ENCODE peak calls at places on chromosomes 5 and 9, in ten cellular contexts. T, E, Y, Z, D, U, K, C, S and W are unnamed samples.
A peak's percentile ranks its signal among the peaks of the same experiment; 100 is the strongest.

GRCh38 chr9:38037981-38038306 is 31.1 kb downstream of the SHB start:
- DNase-seq in T (no peak), E (no peak), Y (no peak), Z (no peak), D (no peak), U (no peak), K (no peak), C (no peak), S (no peak), W (no peak)

GRCh38 chr5:2608391-2608790 is 143.1 kb downstream of the IRX2 start:
- DNase-seq in T (no peak), E (no peak), Y (no peak), Z (no peak), D (no peak), U (no peak), K (no peak), C (no peak), S (no peak), W (no peak)

GRCh38 chr5:93607367-93608258 is 24.6 kb downstream of the NR2F1 start:
- DNase-seq in T (peak; percentile 56), E (no peak), Y (peak; percentile 55), Z (peak; percentile 85), D (no peak), U (peak; percentile 61), K (peak; percentile 42), C (no peak), S (peak; percentile 84), W (no peak)

GRCh38 chr9:24035816-24036215 is 209.8 kb upstream of the ELAVL2 start:
- DNase-seq in T (no peak), E (no peak), Y (no peak), Z (no peak), D (no peak), U (no peak), K (no peak), C (no peak), S (no peak), W (no peak)

GRCh38 chr9:116789097-116789496 is 102.0 kb downstream of the TRIM32 start:
- DNase-seq in T (no peak), E (no peak), Y (no peak), Z (no peak), D (no peak), U (no peak), K (no peak), C (no peak), S (no peak), W (no peak)

GRCh38 chr5:72178910-72179815 is 71.9 kb downstream of the MAP1B start:
- DNase-seq in T (no peak), E (no peak), Y (peak; percentile 88), Z (peak; percentile 61), D (no peak), U (peak; percentile 88), K (peak; percentile 17), C (peak; percentile 79), S (peak; percentile 89), W (no peak)

GRCh38 chr5:102834438-102834964 is 79.4 kb downstream of the PAM start:
- DNase-seq in T (no peak), E (no peak), Y (no peak), Z (no peak), D (no peak), U (no peak), K (no peak), C (no peak), S (no peak), W (no peak)

GRCh38 chr5:107474361-107474723 is 196.4 kb downstream of the EFNA5 start:
- DNase-seq in T (no peak), E (no peak), Y (no peak), Z (no peak), D (no peak), U (no peak), K (no peak), C (no peak), S (no peak), W (no peak)

GRCh38 chr9:131116281-131117101 is 8.9 kb upstream of the NUP214 start:
- DNase-seq in T (no peak), E (no peak), Y (no peak), Z (no peak), D (no peak), U (no peak), K (no peak), C (no peak), S (no peak), W (no peak)

GRCh38 chr5:149141957-149142851 is 911 bp downstream of the ABLIM3 start:
- DNase-seq in T (no peak), E (no peak), Y (peak; percentile 40), Z (no peak), D (no peak), U (no peak), K (no peak), C (no peak), S (peak; percentile 16), W (no peak)

GRCh38 chr5:149143470-149143869 is 2.2 kb downstream of the ABLIM3 start:
- DNase-seq in T (no peak), E (no peak), Y (no peak), Z (no peak), D (no peak), U (peak; percentile 88), K (no peak), C (no peak), S (no peak), W (no peak)

GRCh38 chr5:149145138-149145537 is 3.8 kb downstream of the ABLIM3 start:
- DNase-seq in T (no peak), E (no peak), Y (no peak), Z (no peak), D (no peak), U (no peak), K (no peak), C (no peak), S (no peak), W (no peak)

GRCh38 chr5:149147673-149148072 is 6.4 kb downstream of the ABLIM3 start:
- DNase-seq in T (no peak), E (no peak), Y (no peak), Z (no peak), D (no peak), U (no peak), K (no peak), C (no peak), S (no peak), W (no peak)

GRCh38 chr5:149144637-149145036 is 3.3 kb downstream of the ABLIM3 start:
- DNase-seq in T (no peak), E (no peak), Y (no peak), Z (no peak), D (no peak), U (no peak), K (no peak), C (no peak), S (no peak), W (no peak)
- H3K4me3 ChIP-seq in T (no peak overlapping the region), E (no peak overlapping the region), Y (no peak overlapping the region), Z (no peak overlapping the region), D (no peak overlapping the region), U (peak overlapping the region; percentile 34), K (no peak overlapping the region), C (no peak overlapping the region), S (no peak overlapping the region), W (no peak overlapping the region)

GRCh38 chr9:133118179-133118520 is 2.9 kb downstream of the RALGDS start:
- DNase-seq in T (no peak), E (peak; percentile 7), Y (no peak), Z (no peak), D (no peak), U (no peak), K (no peak), C (no peak), S (no peak), W (no peak)

GRCh38 chr9:133116346-133117231 is 4.5 kb downstream of the RALGDS start:
- DNase-seq in T (no peak), E (peak; percentile 7), Y (no peak), Z (no peak), D (no peak), U (no peak), K (no peak), C (peak; percentile 28), S (no peak), W (no peak)

GRCh38 chr9:133118568-133118967 is 2.5 kb downstream of the RALGDS start:
- DNase-seq in T (no peak), E (peak; percentile 5), Y (no peak), Z (no peak), D (no peak), U (no peak), K (no peak), C (no peak), S (no peak), W (no peak)

GRCh38 chr9:133119039-133119438 is 2.0 kb downstream of the RALGDS start:
- DNase-seq in T (no peak), E (peak; percentile 4), Y (no peak), Z (no peak), D (no peak), U (no peak), K (no peak), C (no peak), S (no peak), W (no peak)

GRCh38 chr9:133117271-133118178 is 3.5 kb downstream of the RALGDS start:
- DNase-seq in T (no peak), E (peak; percentile 6), Y (no peak), Z (no peak), D (no peak), U (no peak), K (no peak), C (no peak), S (no peak), W (no peak)
- H3K4me3 ChIP-seq in T (no peak overlapping the region), E (no peak overlapping the region), Y (no peak overlapping the region), Z (no peak overlapping the region), D (no peak overlapping the region), U (no peak overlapping the region), K (no peak overlapping the region), C (no peak overlapping the region), S (no peak overlapping the region), W (no peak overlapping the region)

GRCh38 chr9:113350937-113351336 is 1.6 kb downstream of the BSPRY start:
- DNase-seq in T (peak; percentile 23), E (no peak), Y (no peak), Z (no peak), D (no peak), U (no peak), K (no peak), C (no peak), S (no peak), W (peak; percentile 50)

GRCh38 chr9:113350338-113350672 is 964 bp downstream of the BSPRY start:
- DNase-seq in T (no peak), E (no peak), Y (no peak), Z (peak; percentile 47), D (no peak), U (no peak), K (no peak), C (no peak), S (no peak), W (no peak)

GRCh38 chr9:113347479-113347878 is 1.9 kb upstream of the BSPRY start:
- DNase-seq in T (no peak), E (no peak), Y (no peak), Z (peak; percentile 25), D (no peak), U (no peak), K (no peak), C (no peak), S (no peak), W (no peak)

GRCh38 chr9:113349044-113349433 is 302 bp upstream of the BSPRY start:
- DNase-seq in T (no peak), E (no peak), Y (no peak), Z (no peak), D (no peak), U (no peak), K (no peak), C (no peak), S (peak; percentile 33), W (no peak)

GRCh38 chr9:113349434-113350337 is at the start of gene BSPRY:
- DNase-seq in T (peak; percentile 39), E (no peak), Y (no peak), Z (peak; percentile 78), D (no peak), U (no peak), K (peak; percentile 22), C (no peak), S (peak; percentile 66), W (no peak)
- H3K4me3 ChIP-seq in T (no peak within 1 kb of the TSS), E (peak within 1 kb of the TSS; percentile 54), Y (peak within 1 kb of the TSS; percentile 45), Z (peak within 1 kb of the TSS; percentile 82), D (peak within 1 kb of the TSS; percentile 38), U (peak within 1 kb of the TSS; percentile 2), K (peak within 1 kb of the TSS; percentile 74), C (peak within 1 kb of the TSS; percentile 31), S (peak within 1 kb of the TSS; percentile 54), W (peak within 1 kb of the TSS; percentile 62)

GRCh38 chr9:123742009-123742767 is 187.7 kb downstream of the DENND1A start:
- DNase-seq in T (no peak), E (no peak), Y (peak; percentile 37), Z (no peak), D (no peak), U (peak; percentile 94), K (no peak), C (peak; percentile 46), S (peak; percentile 36), W (no peak)
- H3K4me3 ChIP-seq in T (no peak overlapping the region), E (no peak overlapping the region), Y (no peak overlapping the region), Z (no peak overlapping the region), D (no peak overlapping the region), U (no peak overlapping the region), K (no peak overlapping the region), C (no peak overlapping the region), S (no peak overlapping the region), W (no peak overlapping the region)